ENCODE peak calls at places on chromosomes 12 and 14, in ten cellular contexts. B is suprapubic skin; C is CD8-positive, alpha-beta T cell; G is cardiac muscle cell; R is Peyer's patch; L is transverse colon; F is CD8-positive, alpha-beta memory T cell; D is mesendoderm; V is ovary; O is endothelial cell of umbilical vein. E is an unnamed sample. For H3K4me1 and H3K27me3, the result is how much of the 10 kb centered on the place peaks cover.

GRCh38 chr12:77152623-77153193 is 87.3 kb upstream of the E2F7 start:
- DNase-seq in B (no peak), C (no peak), G (peak), R (no peak), L (no peak), F (no peak), D (peak), V (no peak), O (peak), E (no peak)

GRCh38 chr14:93543766-93544165 is 113.0 kb downstream of the UNC79 start:
- DNase-seq in B (no peak), C (no peak), G (peak), R (no peak), L (no peak), F (no peak), D (no peak), V (no peak), O (peak), E (no peak)

GRCh38 chr12:25723286-25723685 is 170.2 kb upstream of the LMNTD1 start:
- DNase-seq in B (no peak), C (no peak), G (no peak), R (no peak), L (no peak), F (no peak), D (no peak), V (no peak), O (no peak), E (no peak)

GRCh38 chr14:45467023-45467422 is 214.0 kb upstream of the MIS18BP1 start:
- DNase-seq in B (no peak), C (no peak), G (no peak), R (no peak), L (no peak), F (no peak), D (no peak), V (no peak), O (no peak), E (no peak)

GRCh38 chr12:114853003-114853529 is 169.1 kb upstream of the TBX3 start:
- DNase-seq in B (no peak), C (no peak), G (no peak), R (no peak), L (no peak), F (no peak), D (no peak), V (no peak), O (no peak), E (no peak)

GRCh38 chr12:14111230-14111865 is 129.9 kb upstream of the GRIN2B start:
- DNase-seq in B (no peak), C (no peak), G (peak), R (peak), L (no peak), F (no peak), D (peak), V (no peak), O (no peak), E (no peak)

GRCh38 chr12:76341436-76342030 is 6.7 kb downstream of the BBS10 start:
- DNase-seq in B (no peak), C (no peak), G (no peak), R (no peak), L (no peak), F (no peak), D (no peak), V (no peak), O (peak), E (no peak)

GRCh38 chr12:106655577-106655976 is 72.8 kb downstream of the RFX4 start:
- DNase-seq in B (no peak), C (no peak), G (no peak), R (no peak), L (no peak), F (no peak), D (no peak), V (no peak), O (no peak), E (no peak)

GRCh38 chr12:132344601-132345000 is 15.2 kb upstream of the GALNT9 start:
- DNase-seq in B (no peak), C (no peak), G (no peak), R (no peak), L (no peak), F (no peak), D (no peak), V (no peak), O (no peak), E (no peak)

GRCh38 chr12:78146365-78146772 is 315.7 kb downstream of the NAV3 start:
- DNase-seq in B (no peak), C (no peak), G (peak), R (no peak), L (no peak), F (no peak), D (peak), V (no peak), O (peak), E (no peak)

GRCh38 chr12:47222960-47223847 is 143.4 kb upstream of the AMIGO2 start:
- DNase-seq in B (no peak), C (no peak), G (no peak), R (no peak), L (no peak), F (no peak), D (peak), V (peak), O (no peak), E (no peak)

GRCh38 chr12:130438711-130439110 is 101.0 kb downstream of the PIWIL1 start:
- DNase-seq in B (peak), C (no peak), G (no peak), R (no peak), L (no peak), F (no peak), D (no peak), V (no peak), O (no peak), E (no peak)

GRCh38 chr14:90513151-90514014 is 116.6 kb downstream of the CALM1 start:
- DNase-seq in B (no peak), C (no peak), G (no peak), R (no peak), L (peak), F (no peak), D (peak), V (no peak), O (no peak), E (peak)

GRCh38 chr12:50765325-50765911 is 1.5 kb downstream of the ATF1 start:
- DNase-seq in B (no peak), C (peak), G (peak), R (peak), L (peak), F (peak), D (peak), V (peak), O (peak), E (no peak)

GRCh38 chr14:76977793-76978730 is 50.4 kb downstream of the IRF2BPL start:
- DNase-seq in B (peak), C (peak), G (no peak), R (peak), L (peak), F (peak), D (no peak), V (peak), O (no peak), E (no peak)

GRCh38 chr14:98210045-98210678 is 1061.8 kb downstream of the BCL11B start:
- DNase-seq in B (no peak), C (peak), G (no peak), R (peak), L (no peak), F (peak), D (peak), V (no peak), O (no peak), E (no peak)

GRCh38 chr12:102939670-102940222 is 17.7 kb upstream of the ASCL1 start:
- DNase-seq in B (no peak), C (no peak), G (no peak), R (no peak), L (no peak), F (no peak), D (no peak), V (no peak), O (no peak), E (no peak)

GRCh38 chr12:1594295-1595025 is at the start of gene FBXL14:
- DNase-seq in B (peak), C (peak), G (peak), R (peak), L (peak), F (peak), D (peak), V (peak), O (peak), E (peak)

GRCh38 chr14:29716150-29716549 is 211.5 kb downstream of the PRKD1 start:
- DNase-seq in B (no peak), C (no peak), G (no peak), R (no peak), L (no peak), F (no peak), D (no peak), V (no peak), O (no peak), E (no peak)

GRCh38 chr12:104458645-104459555 is 2.2 kb downstream of the CHST11 start:
- DNase-seq in B (no peak), C (peak), G (peak), R (peak), L (peak), F (no peak), D (peak), V (no peak), O (peak), E (no peak)

GRCh38 chr14:61860294-61860918 is 98.2 kb downstream of the SNAPC1 start:
- DNase-seq in B (no peak), C (peak), G (peak), R (peak), L (peak), F (peak), D (peak), V (no peak), O (peak), E (peak)

GRCh38 chr14:61397607-61398006 is 76.2 kb downstream of the PRKCH start:
- DNase-seq in B (no peak), C (no peak), G (no peak), R (no peak), L (no peak), F (no peak), D (no peak), V (no peak), O (no peak), E (no peak)

GRCh38 chr14:36771256-36771655 is 109.6 kb downstream of the PAX9 start:
- DNase-seq in B (no peak), C (no peak), G (no peak), R (no peak), L (peak), F (no peak), D (no peak), V (no peak), O (peak), E (no peak)

GRCh38 chr12:109627633-109628032 is 54.0 kb downstream of the MVK start:
- DNase-seq in B (no peak), C (no peak), G (no peak), R (no peak), L (no peak), F (no peak), D (no peak), V (no peak), O (no peak), E (no peak)

GRCh38 chr12:5434647-5434968 is 2.7 kb downstream of the NTF3 start:
- DNase-seq in B (no peak), C (no peak), G (no peak), R (no peak), L (no peak), F (no peak), D (no peak), V (no peak), O (no peak), E (no peak)

GRCh38 chr12:5433840-5434646 is 2.1 kb downstream of the NTF3 start:
- DNase-seq in B (no peak), C (no peak), G (no peak), R (no peak), L (no peak), F (no peak), D (peak), V (no peak), O (no peak), E (no peak)

GRCh38 chr12:5437122-5437521 is 5.2 kb downstream of the NTF3 start:
- DNase-seq in B (no peak), C (no peak), G (no peak), R (no peak), L (no peak), F (no peak), D (no peak), V (no peak), O (no peak), E (no peak)

GRCh38 chr12:5433081-5433839 is 1.4 kb downstream of the NTF3 start:
- DNase-seq in B (no peak), C (no peak), G (peak), R (no peak), L (no peak), F (no peak), D (peak), V (no peak), O (no peak), E (no peak)

GRCh38 chr12:5435161-5435560 is 3.3 kb downstream of the NTF3 start:
- DNase-seq in B (no peak), C (no peak), G (no peak), R (no peak), L (no peak), F (no peak), D (no peak), V (no peak), O (no peak), E (no peak)
- H3K4me1 ChIP-seq in B (under half), C (under half), G (under half), R (under half), L (under half), F (under half), D (under half), V (under half), O (under half), E (under half)

DNA sequence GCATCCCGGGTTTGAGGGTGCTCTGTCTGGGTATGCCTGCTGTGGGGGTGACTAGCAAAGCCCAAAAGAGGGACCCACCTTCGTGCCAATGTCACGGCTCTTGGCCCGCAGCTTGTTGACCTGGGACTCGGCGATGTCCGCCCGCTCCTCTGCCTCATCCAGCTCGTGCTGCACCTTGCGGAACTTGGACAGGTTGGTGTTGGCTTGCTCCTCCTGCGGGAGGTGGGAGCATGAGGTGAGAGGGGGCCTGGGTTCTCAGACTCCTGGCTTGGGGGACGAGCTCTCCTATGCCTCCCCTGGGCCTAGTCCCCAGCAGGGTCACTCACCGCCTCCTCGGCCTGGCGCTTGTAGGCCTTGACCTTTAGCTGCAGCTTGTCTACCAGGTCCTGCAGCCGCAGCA is 5.6 kb upstream of the MYH6 start:
- DNase-seq in B (no peak), C (no peak), G (no peak), R (no peak), L (no peak), F (no peak), D (no peak), V (no peak), O (no peak), E (no peak)
- H3K27me3 ChIP-seq in B (under half), C (under half), G (under half), R (under half), L (under half), F (under half), D (under half), V (under half), O (under half), E (under half)

DNA sequence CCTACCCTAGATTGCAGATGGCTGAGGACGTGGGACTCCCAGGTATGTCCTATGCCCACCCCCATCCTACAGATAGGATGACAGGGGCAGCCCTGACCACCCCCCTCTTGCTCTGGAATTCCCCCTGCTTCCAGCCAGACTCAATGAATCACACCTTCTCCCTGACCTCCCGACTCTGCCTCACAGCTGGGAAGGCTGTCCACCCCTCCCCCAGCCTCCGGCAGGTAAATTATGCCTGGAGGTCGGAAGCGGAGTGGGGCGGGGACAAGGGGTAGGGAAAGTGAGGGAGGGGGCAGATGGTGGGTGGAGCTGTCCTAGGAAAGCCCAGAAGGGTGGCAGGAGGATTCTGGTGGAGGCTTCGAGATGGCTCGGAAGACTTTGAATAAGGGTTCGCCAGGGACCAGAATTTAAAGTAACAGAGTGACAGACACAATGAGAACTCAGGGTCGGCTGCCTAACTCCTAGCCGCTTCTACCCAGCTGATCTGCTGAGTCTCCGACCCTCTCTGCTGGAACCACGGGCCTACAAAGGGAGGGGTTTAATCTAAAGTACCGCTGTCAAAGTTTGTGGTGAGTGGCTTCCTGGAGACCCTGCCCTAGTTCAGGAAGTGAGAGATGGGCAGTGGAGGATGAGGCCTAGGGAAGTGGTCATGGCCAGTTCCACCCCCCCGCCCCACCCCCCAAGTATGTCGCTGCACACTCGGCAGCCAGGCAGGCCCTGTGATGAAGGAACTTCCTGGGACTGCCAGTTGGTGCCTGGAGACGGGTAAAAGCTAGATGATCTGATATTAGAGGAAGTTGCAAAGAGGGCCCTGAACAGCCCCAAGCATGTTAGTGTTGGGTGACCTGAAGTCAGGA is 4.2 kb downstream of the PLEKHG3 start:
- DNase-seq in B (peak), C (peak), G (peak), R (no peak), L (no peak), F (peak), D (peak), V (no peak), O (no peak), E (peak)
- H3K4me3 ChIP-seq in B (peak), C (no peak), G (no peak), R (no peak), L (no peak), F (peak), D (no peak), V (peak), O (no peak), E (no peak)

GRCh38 chr14:53567236-53567785 is 389.3 kb downstream of the BMP4 start:
- DNase-seq in B (no peak), C (no peak), G (no peak), R (no peak), L (no peak), F (no peak), D (peak), V (no peak), O (no peak), E (no peak)

GRCh38 chr14:53569471-53569870 is 387.2 kb downstream of the BMP4 start:
- DNase-seq in B (no peak), C (no peak), G (no peak), R (no peak), L (no peak), F (no peak), D (no peak), V (no peak), O (no peak), E (no peak)

GRCh38 chr14:53570411-53571387 is 385.9 kb downstream of the BMP4 start:
- DNase-seq in B (no peak), C (no peak), G (no peak), R (no peak), L (no peak), F (no peak), D (no peak), V (no peak), O (no peak), E (no peak)

DNA sequence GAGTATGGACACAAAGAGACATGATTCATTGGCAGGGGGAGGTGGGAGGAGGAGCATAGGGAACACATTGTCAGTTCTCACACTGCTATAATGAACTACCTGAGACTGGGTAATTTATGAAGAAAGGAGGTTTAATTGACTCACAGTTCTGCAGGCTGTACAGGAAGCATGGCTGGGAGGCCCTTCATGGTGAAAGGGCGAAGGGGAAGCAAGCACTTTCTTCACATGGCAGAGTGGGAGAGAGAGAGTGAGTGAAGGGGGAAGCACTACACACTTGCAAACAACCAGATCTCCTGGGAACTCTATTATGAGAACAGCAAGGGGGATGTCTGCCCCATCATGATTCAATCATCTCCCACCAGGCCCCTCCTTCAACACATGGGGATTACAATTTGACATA is 391.8 kb downstream of the BMP4 start:
- DNase-seq in B (no peak), C (no peak), G (no peak), R (no peak), L (no peak), F (no peak), D (no peak), V (no peak), O (no peak), E (no peak)
- H3K4me1 ChIP-seq in B (under half), C (under half), G (under half), R (under half), L (under half), F (under half), D (under half), V (under half), O (under half), E (under half)

GRCh38 chr12:60498656-60499055 is 902.8 kb downstream of the SLC16A7 start:
- DNase-seq in B (no peak), C (no peak), G (no peak), R (no peak), L (no peak), F (no peak), D (no peak), V (no peak), O (peak), E (no peak)

GRCh38 chr12:60501124-60501729 is 905.4 kb downstream of the SLC16A7 start:
- DNase-seq in B (no peak), C (no peak), G (peak), R (no peak), L (no peak), F (no peak), D (peak), V (no peak), O (peak), E (no peak)
- H3K27me3 ChIP-seq in B (under half), C (under half), G (under half), R (under half), L (under half), F (under half), D (under half), V (under half), O (under half), E (under half)

GRCh38 chr14:69263364-69263763 is 3.4 kb downstream of the GALNT16 start:
- DNase-seq in B (peak), C (no peak), G (no peak), R (no peak), L (peak), F (no peak), D (no peak), V (no peak), O (no peak), E (no peak)

GRCh38 chr14:69260246-69260978 is 454 bp downstream of the GALNT16 start:
- DNase-seq in B (no peak), C (no peak), G (peak), R (no peak), L (no peak), F (no peak), D (peak), V (no peak), O (peak), E (peak)

GRCh38 chr14:69260979-69261605 is 1.1 kb downstream of the GALNT16 start:
- DNase-seq in B (peak), C (no peak), G (peak), R (no peak), L (peak), F (no peak), D (peak), V (no peak), O (no peak), E (peak)

GRCh38 chr14:69262516-69262915 is 2.6 kb downstream of the GALNT16 start:
- DNase-seq in B (peak), C (no peak), G (no peak), R (no peak), L (no peak), F (no peak), D (no peak), V (no peak), O (no peak), E (no peak)

DNA sequence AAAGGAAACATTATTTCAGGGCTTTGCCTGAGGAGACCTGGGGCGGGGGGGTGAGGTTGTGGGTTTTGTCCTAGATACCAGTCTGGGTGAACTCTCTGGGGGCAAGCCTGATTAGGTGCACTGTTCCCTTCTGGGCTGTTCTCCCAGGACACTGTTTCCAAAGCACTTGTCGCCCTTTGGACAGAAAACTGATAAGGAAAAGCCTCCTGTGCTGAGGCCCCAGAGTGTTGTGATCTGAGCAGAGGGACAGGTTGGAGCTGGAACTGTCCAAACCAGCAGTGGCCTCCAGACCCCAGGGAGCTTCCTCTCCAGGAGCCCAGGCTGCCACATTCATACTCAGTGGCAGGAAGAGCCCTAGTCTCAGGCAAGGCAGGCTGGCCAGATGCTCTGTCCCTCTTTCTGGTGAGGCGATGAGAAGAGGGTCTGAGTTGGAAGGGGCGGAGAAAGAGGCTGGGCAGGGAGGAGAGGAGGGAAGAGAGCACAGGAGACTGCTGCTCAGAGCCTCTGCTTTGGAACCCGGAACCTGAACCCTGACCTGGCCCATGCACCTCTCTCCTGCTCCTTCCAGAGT is 1.9 kb downstream of the GALNT16 start:
- DNase-seq in B (peak), C (no peak), G (peak), R (no peak), L (no peak), F (no peak), D (peak), V (no peak), O (no peak), E (no peak)
- H3K4me3 ChIP-seq in B (peak), C (peak), G (peak), R (peak), L (peak), F (no peak), D (no peak), V (no peak), O (no peak), E (no peak)